ENCODE peak calls at places on chromosome 11, in ten cellular contexts. O, S, F, R, W, Q, A, X, G and D are unnamed samples.

GRCh38 chr11:33040127-33040861 is 922 bp downstream of the TCP11L1 start:
- DNase-seq in F (no peak), A (no peak), S (no peak), G (peak), X (no peak), O (no peak), Q (peak), R (no peak), W (peak), D (peak)

GRCh38 chr11:75265851-75266531 is 25.4 kb downstream of the TPBGL start:
- DNase-seq in X (no peak), F (no peak), S (no peak), A (no peak), Q (no peak), G (no peak), O (no peak), R (no peak), W (no peak), D (no peak)

GRCh38 chr11:11387906-11388305 is 34.9 kb upstream of the CSNK2A3 start:
- DNase-seq in W (no peak), A (no peak), Q (peak), R (no peak), X (no peak), G (no peak), O (no peak), S (no peak), F (no peak), D (no peak)

GRCh38 chr11:74839445-74839844 is 90.8 kb downstream of the RNF169 start:
- DNase-seq in W (no peak), F (no peak), O (no peak), X (no peak), Q (no peak), G (no peak), R (no peak), S (no peak), A (no peak), D (no peak)

GRCh38 chr11:111555255-111555654 is 14.7 kb downstream of the LAYN start:
- DNase-seq in F (no peak), Q (no peak), G (no peak), X (no peak), S (no peak), O (no peak), R (no peak), A (peak), W (peak), D (no peak)

GRCh38 chr11:83162377-83162776 is 5.4 kb downstream of the PCF11 start:
- DNase-seq in W (peak), X (no peak), O (no peak), Q (no peak), A (no peak), G (no peak), F (no peak), R (no peak), S (no peak), D (no peak)

GRCh38 chr11:62542750-62543567 is 3.6 kb downstream of the AHNAK start:
- DNase-seq in R (peak), X (peak), F (peak), S (no peak), W (peak), Q (peak), A (no peak), O (peak), G (peak), D (peak)

GRCh38 chr11:134276396-134277175 is 407 bp downstream of the GLB1L3 start:
- DNase-seq in S (no peak), G (no peak), W (no peak), Q (peak), O (no peak), A (no peak), X (no peak), F (peak), R (peak), D (peak)